ENCODE peak calls at places on chromosomes 3 and 15, in seven cellular contexts. One of them, this sample, is unnamed.

GRCh38 chr3:146086211-146086610 is 74.8 kb downstream of the PLOD2 start:
- DNase-seq in fibroblast of the conjunctiva: no peak
- DNase-seq in activated CD4-positive, alpha-beta T cell treated with anti-CD3 and anti-CD28 coated beads for 4 hours: no peak
- DNase-seq in SJSA1: no peak
- DNase-seq in activated naive CD8-positive, alpha-beta T cell treated with anti-CD3 and anti-CD28 coated beads, Interleukin-2, amount 50 U/mL, for 16 hours: no peak
- DNase-seq in stomach: no peak
- DNase-seq in cerebellum: no peak
- DNase-seq in this sample: no peak

GRCh38 chr3:52441122-52441771 is 3.7 kb downstream of the SEMA3G start:
- DNase-seq in activated naive CD8-positive, alpha-beta T cell treated with anti-CD3 and anti-CD28 coated beads, Interleukin-2, amount 50 U/mL, for 16 hours: no peak
- DNase-seq in SJSA1: no peak
- DNase-seq in stomach: no peak
- DNase-seq in cerebellum: no peak
- DNase-seq in activated CD4-positive, alpha-beta T cell treated with anti-CD3 and anti-CD28 coated beads for 4 hours: no peak
- DNase-seq in fibroblast of the conjunctiva: no peak
- DNase-seq in this sample: no peak

GRCh38 chr3:125310623-125311076 is 64.5 kb downstream of the ZNF148 start:
- DNase-seq in stomach: no peak
- DNase-seq in SJSA1: peak; percentile 10
- DNase-seq in cerebellum: no peak
- DNase-seq in activated CD4-positive, alpha-beta T cell treated with anti-CD3 and anti-CD28 coated beads for 4 hours: peak; percentile 26
- DNase-seq in fibroblast of the conjunctiva: no peak
- DNase-seq in activated naive CD8-positive, alpha-beta T cell treated with anti-CD3 and anti-CD28 coated beads, Interleukin-2, amount 50 U/mL, for 16 hours: no peak
- DNase-seq in this sample: no peak

GRCh38 chr3:4864503-4864902 is 114.7 kb upstream of the BHLHE40 start:
- DNase-seq in fibroblast of the conjunctiva: no peak
- DNase-seq in activated CD4-positive, alpha-beta T cell treated with anti-CD3 and anti-CD28 coated beads for 4 hours: no peak
- DNase-seq in activated naive CD8-positive, alpha-beta T cell treated with anti-CD3 and anti-CD28 coated beads, Interleukin-2, amount 50 U/mL, for 16 hours: no peak
- DNase-seq in SJSA1: no peak
- DNase-seq in cerebellum: no peak
- DNase-seq in stomach: no peak
- DNase-seq in this sample: no peak

GRCh38 chr15:35757323-35757722 is 211.4 kb upstream of the DPH6 start:
- DNase-seq in stomach: no peak
- DNase-seq in SJSA1: no peak
- DNase-seq in cerebellum: no peak
- DNase-seq in activated CD4-positive, alpha-beta T cell treated with anti-CD3 and anti-CD28 coated beads for 4 hours: no peak
- DNase-seq in activated naive CD8-positive, alpha-beta T cell treated with anti-CD3 and anti-CD28 coated beads, Interleukin-2, amount 50 U/mL, for 16 hours: no peak
- DNase-seq in fibroblast of the conjunctiva: no peak
- DNase-seq in this sample: no peak

GRCh38 chr3:14869877-14870563 is 51.3 kb downstream of the FGD5 start:
- DNase-seq in cerebellum: no peak
- DNase-seq in activated CD4-positive, alpha-beta T cell treated with anti-CD3 and anti-CD28 coated beads for 4 hours: no peak
- DNase-seq in SJSA1: no peak
- DNase-seq in activated naive CD8-positive, alpha-beta T cell treated with anti-CD3 and anti-CD28 coated beads, Interleukin-2, amount 50 U/mL, for 16 hours: no peak
- DNase-seq in stomach: no peak
- DNase-seq in fibroblast of the conjunctiva: no peak
- DNase-seq in this sample: no peak

GRCh38 chr3:157156844-157157635 is 2.9 kb downstream of the CCNL1 start:
- DNase-seq in activated CD4-positive, alpha-beta T cell treated with anti-CD3 and anti-CD28 coated beads for 4 hours: no peak
- DNase-seq in fibroblast of the conjunctiva: no peak
- DNase-seq in SJSA1: no peak
- DNase-seq in cerebellum: no peak
- DNase-seq in stomach: no peak
- DNase-seq in activated naive CD8-positive, alpha-beta T cell treated with anti-CD3 and anti-CD28 coated beads, Interleukin-2, amount 50 U/mL, for 16 hours: no peak
- DNase-seq in this sample: peak; percentile 42

GRCh38 chr3:177679568-177680441 is 482.5 kb upstream of the TBL1XR1 start:
- DNase-seq in stomach: no peak
- DNase-seq in cerebellum: no peak
- DNase-seq in SJSA1: no peak
- DNase-seq in activated naive CD8-positive, alpha-beta T cell treated with anti-CD3 and anti-CD28 coated beads, Interleukin-2, amount 50 U/mL, for 16 hours: no peak
- DNase-seq in fibroblast of the conjunctiva: peak; percentile 16
- DNase-seq in activated CD4-positive, alpha-beta T cell treated with anti-CD3 and anti-CD28 coated beads for 4 hours: no peak
- DNase-seq in this sample: peak; percentile 68

GRCh38 chr3:109268181-109268580 is 48.1 kb downstream of the DPPA2 start:
- DNase-seq in SJSA1: no peak
- DNase-seq in activated naive CD8-positive, alpha-beta T cell treated with anti-CD3 and anti-CD28 coated beads, Interleukin-2, amount 50 U/mL, for 16 hours: no peak
- DNase-seq in cerebellum: no peak
- DNase-seq in fibroblast of the conjunctiva: no peak
- DNase-seq in stomach: no peak
- DNase-seq in activated CD4-positive, alpha-beta T cell treated with anti-CD3 and anti-CD28 coated beads for 4 hours: no peak
- DNase-seq in this sample: no peak

GRCh38 chr3:47781326-47781684 is 388 bp downstream of the SMARCC1 start:
- DNase-seq in SJSA1: peak; percentile 58
- DNase-seq in activated naive CD8-positive, alpha-beta T cell treated with anti-CD3 and anti-CD28 coated beads, Interleukin-2, amount 50 U/mL, for 16 hours: peak; percentile 35
- DNase-seq in cerebellum: peak; percentile 60
- DNase-seq in activated CD4-positive, alpha-beta T cell treated with anti-CD3 and anti-CD28 coated beads for 4 hours: peak; percentile 73
- DNase-seq in fibroblast of the conjunctiva: no peak
- DNase-seq in stomach: peak; percentile 63
- DNase-seq in this sample: peak; percentile 45

GRCh38 chr3:36496734-36497133 is 116.4 kb downstream of the STAC start:
- DNase-seq in fibroblast of the conjunctiva: peak; percentile 61
- DNase-seq in stomach: no peak
- DNase-seq in SJSA1: no peak
- DNase-seq in cerebellum: no peak
- DNase-seq in activated CD4-positive, alpha-beta T cell treated with anti-CD3 and anti-CD28 coated beads for 4 hours: no peak
- DNase-seq in activated naive CD8-positive, alpha-beta T cell treated with anti-CD3 and anti-CD28 coated beads, Interleukin-2, amount 50 U/mL, for 16 hours: no peak
- DNase-seq in this sample: peak; percentile 87

GRCh38 chr3:142808103-142808917 is 80.6 kb downstream of the PCOLCE2 start:
- DNase-seq in SJSA1: peak; percentile 21
- DNase-seq in activated naive CD8-positive, alpha-beta T cell treated with anti-CD3 and anti-CD28 coated beads, Interleukin-2, amount 50 U/mL, for 16 hours: no peak
- DNase-seq in stomach: no peak
- DNase-seq in cerebellum: no peak
- DNase-seq in activated CD4-positive, alpha-beta T cell treated with anti-CD3 and anti-CD28 coated beads for 4 hours: no peak
- DNase-seq in fibroblast of the conjunctiva: peak; percentile 27
- DNase-seq in this sample: peak; percentile 80

GRCh38 chr3:149588909-149589308 is 68.9 kb downstream of the WWTR1 start:
- DNase-seq in fibroblast of the conjunctiva: no peak
- DNase-seq in cerebellum: no peak
- DNase-seq in activated naive CD8-positive, alpha-beta T cell treated with anti-CD3 and anti-CD28 coated beads, Interleukin-2, amount 50 U/mL, for 16 hours: no peak
- DNase-seq in stomach: no peak
- DNase-seq in SJSA1: no peak
- DNase-seq in activated CD4-positive, alpha-beta T cell treated with anti-CD3 and anti-CD28 coated beads for 4 hours: no peak
- DNase-seq in this sample: no peak

GRCh38 chr3:16686679-16687078 is 81.5 kb upstream of the DAZL start:
- DNase-seq in stomach: no peak
- DNase-seq in activated naive CD8-positive, alpha-beta T cell treated with anti-CD3 and anti-CD28 coated beads, Interleukin-2, amount 50 U/mL, for 16 hours: no peak
- DNase-seq in SJSA1: no peak
- DNase-seq in activated CD4-positive, alpha-beta T cell treated with anti-CD3 and anti-CD28 coated beads for 4 hours: no peak
- DNase-seq in cerebellum: no peak
- DNase-seq in fibroblast of the conjunctiva: no peak
- DNase-seq in this sample: no peak

GRCh38 chr3:15286022-15286421 is 46.4 kb downstream of the SH3BP5 start:
- DNase-seq in activated CD4-positive, alpha-beta T cell treated with anti-CD3 and anti-CD28 coated beads for 4 hours: no peak
- DNase-seq in stomach: no peak
- DNase-seq in activated naive CD8-positive, alpha-beta T cell treated with anti-CD3 and anti-CD28 coated beads, Interleukin-2, amount 50 U/mL, for 16 hours: no peak
- DNase-seq in fibroblast of the conjunctiva: no peak
- DNase-seq in SJSA1: no peak
- DNase-seq in cerebellum: peak; percentile 66
- DNase-seq in this sample: no peak

GRCh38 chr3:11438636-11439035 is 166.4 kb downstream of the ATG7 start:
- DNase-seq in SJSA1: no peak
- DNase-seq in activated naive CD8-positive, alpha-beta T cell treated with anti-CD3 and anti-CD28 coated beads, Interleukin-2, amount 50 U/mL, for 16 hours: no peak
- DNase-seq in cerebellum: no peak
- DNase-seq in fibroblast of the conjunctiva: no peak
- DNase-seq in activated CD4-positive, alpha-beta T cell treated with anti-CD3 and anti-CD28 coated beads for 4 hours: no peak
- DNase-seq in stomach: no peak
- DNase-seq in this sample: no peak

GRCh38 chr15:76533060-76533955 is 196.7 kb downstream of the ISL2 start:
- DNase-seq in activated naive CD8-positive, alpha-beta T cell treated with anti-CD3 and anti-CD28 coated beads, Interleukin-2, amount 50 U/mL, for 16 hours: no peak
- DNase-seq in fibroblast of the conjunctiva: no peak
- DNase-seq in SJSA1: no peak
- DNase-seq in cerebellum: no peak
- DNase-seq in activated CD4-positive, alpha-beta T cell treated with anti-CD3 and anti-CD28 coated beads for 4 hours: no peak
- DNase-seq in stomach: no peak
- DNase-seq in this sample: no peak

GRCh38 chr15:70164910-70165791 is 67.4 kb upstream of the TLE3 start:
- DNase-seq in cerebellum: no peak
- DNase-seq in activated naive CD8-positive, alpha-beta T cell treated with anti-CD3 and anti-CD28 coated beads, Interleukin-2, amount 50 U/mL, for 16 hours: no peak
- DNase-seq in fibroblast of the conjunctiva: no peak
- DNase-seq in activated CD4-positive, alpha-beta T cell treated with anti-CD3 and anti-CD28 coated beads for 4 hours: no peak
- DNase-seq in SJSA1: no peak
- DNase-seq in stomach: peak; percentile 35
- DNase-seq in this sample: no peak

GRCh38 chr15:51924146-51925068 is 47.2 kb downstream of the LEO1 start:
- DNase-seq in activated CD4-positive, alpha-beta T cell treated with anti-CD3 and anti-CD28 coated beads for 4 hours: no peak
- DNase-seq in activated naive CD8-positive, alpha-beta T cell treated with anti-CD3 and anti-CD28 coated beads, Interleukin-2, amount 50 U/mL, for 16 hours: no peak
- DNase-seq in SJSA1: no peak
- DNase-seq in cerebellum: no peak
- DNase-seq in stomach: peak; percentile 32
- DNase-seq in fibroblast of the conjunctiva: no peak
- DNase-seq in this sample: no peak

GRCh38 chr3:61903931-61904657 is 342.7 kb downstream of the PTPRG start:
- DNase-seq in cerebellum: no peak
- DNase-seq in activated CD4-positive, alpha-beta T cell treated with anti-CD3 and anti-CD28 coated beads for 4 hours: no peak
- DNase-seq in stomach: peak; percentile 34
- DNase-seq in SJSA1: no peak
- DNase-seq in activated naive CD8-positive, alpha-beta T cell treated with anti-CD3 and anti-CD28 coated beads, Interleukin-2, amount 50 U/mL, for 16 hours: no peak
- DNase-seq in fibroblast of the conjunctiva: peak; percentile 22
- DNase-seq in this sample: peak; percentile 20

GRCh38 chr3:74135808-74136207 is 478.7 kb downstream of the CNTN3 start:
- DNase-seq in stomach: no peak
- DNase-seq in activated naive CD8-positive, alpha-beta T cell treated with anti-CD3 and anti-CD28 coated beads, Interleukin-2, amount 50 U/mL, for 16 hours: no peak
- DNase-seq in fibroblast of the conjunctiva: no peak
- DNase-seq in cerebellum: no peak
- DNase-seq in SJSA1: no peak
- DNase-seq in activated CD4-positive, alpha-beta T cell treated with anti-CD3 and anti-CD28 coated beads for 4 hours: no peak
- DNase-seq in this sample: no peak

GRCh38 chr3:120741837-120742197 is 499 bp downstream of the RABL3 start:
- DNase-seq in activated naive CD8-positive, alpha-beta T cell treated with anti-CD3 and anti-CD28 coated beads, Interleukin-2, amount 50 U/mL, for 16 hours: no peak
- DNase-seq in stomach: peak; percentile 26
- DNase-seq in SJSA1: no peak
- DNase-seq in activated CD4-positive, alpha-beta T cell treated with anti-CD3 and anti-CD28 coated beads for 4 hours: no peak
- DNase-seq in cerebellum: no peak
- DNase-seq in fibroblast of the conjunctiva: peak; percentile 24
- DNase-seq in this sample: peak; percentile 64

GRCh38 chr15:39784125-39784524 is 1.5 kb upstream of the FSIP1 start:
- DNase-seq in fibroblast of the conjunctiva: no peak
- DNase-seq in activated CD4-positive, alpha-beta T cell treated with anti-CD3 and anti-CD28 coated beads for 4 hours: no peak
- DNase-seq in SJSA1: peak; percentile 36
- DNase-seq in activated naive CD8-positive, alpha-beta T cell treated with anti-CD3 and anti-CD28 coated beads, Interleukin-2, amount 50 U/mL, for 16 hours: no peak
- DNase-seq in stomach: no peak
- DNase-seq in cerebellum: no peak
- DNase-seq in this sample: peak; percentile 62

GRCh38 chr3:188051801-188052228 is 102.1 kb upstream of the LPP start:
- DNase-seq in activated naive CD8-positive, alpha-beta T cell treated with anti-CD3 and anti-CD28 coated beads, Interleukin-2, amount 50 U/mL, for 16 hours: no peak
- DNase-seq in activated CD4-positive, alpha-beta T cell treated with anti-CD3 and anti-CD28 coated beads for 4 hours: no peak
- DNase-seq in stomach: no peak
- DNase-seq in cerebellum: peak; percentile 19
- DNase-seq in fibroblast of the conjunctiva: no peak
- DNase-seq in SJSA1: no peak
- DNase-seq in this sample: no peak

GRCh38 chr15:98333206-98333605 is 315.1 kb upstream of the IGF1R start:
- DNase-seq in SJSA1: no peak
- DNase-seq in cerebellum: no peak
- DNase-seq in stomach: no peak
- DNase-seq in fibroblast of the conjunctiva: no peak
- DNase-seq in activated CD4-positive, alpha-beta T cell treated with anti-CD3 and anti-CD28 coated beads for 4 hours: no peak
- DNase-seq in activated naive CD8-positive, alpha-beta T cell treated with anti-CD3 and anti-CD28 coated beads, Interleukin-2, amount 50 U/mL, for 16 hours: no peak
- DNase-seq in this sample: no peak

This sample was measured in EH.